ENCODE peak calls at places on chromosomes 5 and 9, in eight cellular contexts. J, Q, Z, U, D, A, F and R are unnamed samples.

GRCh38 chr9:105405514-105406131 is 42.2 kb upstream of the FSD1L start:
- DNase-seq in J (peak; percentile 9), Q (no peak), Z (no peak), U (peak; percentile 16), D (peak; percentile 35), A (no peak), F (peak; percentile 16), R (no peak)

GRCh38 chr5:128014578-128014977 is 69.0 kb upstream of the SLC12A2 start:
- DNase-seq in J (no peak), Q (no peak), Z (no peak), U (no peak), D (no peak), A (no peak), F (no peak), R (no peak)

GRCh38 chr5:80204808-80205614 is 50.8 kb downstream of the SERINC5 start:
- DNase-seq in J (no peak), Q (no peak), Z (no peak), U (no peak), D (no peak), A (no peak), F (no peak), R (peak; percentile 60)

GRCh38 chr9:94666364-94667099 is 27.2 kb upstream of the FBP1 start:
- DNase-seq in J (no peak), Q (no peak), Z (no peak), U (no peak), D (no peak), A (no peak), F (no peak), R (no peak)

GRCh38 chr9:93240891-93241334 is 57.0 kb downstream of the WNK2 start:
- DNase-seq in J (no peak), Q (no peak), Z (no peak), U (no peak), D (no peak), A (no peak), F (no peak), R (no peak)

GRCh38 chr9:88184986-88185385 is 46.7 kb upstream of the SPATA31C2 start:
- DNase-seq in J (no peak), Q (no peak), Z (no peak), U (no peak), D (no peak), A (no peak), F (no peak), R (no peak)

GRCh38 chr9:18466101-18466500 is 7.9 kb upstream of the ADAMTSL1 start:
- DNase-seq in J (no peak), Q (no peak), Z (no peak), U (no peak), D (no peak), A (no peak), F (no peak), R (peak; percentile 30)

GRCh38 chr9:134689320-134690181 is 47.9 kb downstream of the COL5A1 start:
- DNase-seq in J (no peak), Q (peak; percentile 93), Z (no peak), U (peak; percentile 71), D (peak; percentile 61), A (peak; percentile 87), F (no peak), R (peak; percentile 67)

GRCh38 chr5:143841446-143841845 is 29.5 kb downstream of the HMHB1 start:
- DNase-seq in J (no peak), Q (no peak), Z (no peak), U (no peak), D (no peak), A (no peak), F (no peak), R (no peak)

GRCh38 chr5:17105744-17106450 is 111.5 kb upstream of the BASP1 start:
- DNase-seq in J (no peak), Q (no peak), Z (no peak), U (peak; percentile 98), D (peak; percentile 94), A (peak; percentile 38), F (no peak), R (peak; percentile 82)

GRCh38 chr9:76773051-76773450 is 8.8 kb downstream of the PCA3 start:
- DNase-seq in J (no peak), Q (no peak), Z (no peak), U (no peak), D (no peak), A (no peak), F (no peak), R (peak; percentile 54)

GRCh38 chr5:148094336-148094735 is 30.6 kb downstream of the SPINK5 start:
- DNase-seq in J (no peak), Q (no peak), Z (no peak), U (no peak), D (no peak), A (no peak), F (no peak), R (no peak)